ENCODE peak calls at places on chromosomes 5 and 9, in four cellular contexts. T is GM04504, E is iPS DF 6.9, I is left ventricle myocardium superior. S is an unnamed sample.

GRCh38 chr5:179730852-179731251 is 1.8 kb upstream of the MAML1 start:
- DNase-seq in T (no peak), E (no peak), I (no peak), S (no peak)

GRCh38 chr5:135890296-135890695 is 5.3 kb downstream of the IL9 start:
- DNase-seq in T (no peak), E (no peak), I (no peak), S (no peak)

GRCh38 chr5:164868761-164869160 is 1363.3 kb downstream of the MAT2B start:
- DNase-seq in T (no peak), E (no peak), I (no peak), S (no peak)

GRCh38 chr9:112111461-112111860 is 63.6 kb downstream of the SUSD1 start:
- DNase-seq in T (no peak), E (no peak), I (no peak), S (no peak)

GRCh38 chr5:91474201-91474600 is 91.1 kb upstream of the ARRDC3 start:
- DNase-seq in T (no peak), E (no peak), I (no peak), S (no peak)

GRCh38 chr5:14109041-14109747 is 33.9 kb upstream of the TRIO start:
- DNase-seq in T (peak; percentile 61), E (no peak), I (no peak), S (no peak)

GRCh38 chr5:103990064-103990463 is 427.5 kb upstream of the NUDT12 start:
- DNase-seq in T (no peak), E (no peak), I (no peak), S (no peak)

GRCh38 chr5:178201221-178201926 is 3.0 kb upstream of the HNRNPAB start:
- DNase-seq in T (no peak), E (no peak), I (no peak), S (no peak)

GRCh38 chr5:170642066-170642735 is 138.4 kb downstream of the KCNIP1 start:
- DNase-seq in T (no peak), E (no peak), I (no peak), S (no peak)

GRCh38 chr5:10352404-10353240 is 873 bp upstream of the MARCHF6 start:
- DNase-seq in T (no peak), E (no peak), I (no peak), S (no peak)

GRCh38 chr5:119515192-119515591 is 62.9 kb downstream of the HSD17B4 start:
- DNase-seq in T (no peak), E (no peak), I (no peak), S (no peak)

GRCh38 chr9:34403554-34404380 is 27.1 kb upstream of the MYORG start:
- DNase-seq in T (peak; percentile 34), E (peak; percentile 22), I (peak; percentile 67), S (no peak)

GRCh38 chr9:116101516-116101915 is 52.1 kb upstream of the PAPPA start:
- DNase-seq in T (no peak), E (no peak), I (no peak), S (peak; percentile 66)

GRCh38 chr5:107744418-107745330 is 73.9 kb upstream of the EFNA5 start:
- DNase-seq in T (peak; percentile 10), E (peak; percentile 20), I (no peak), S (no peak)

GRCh38 chr5:85602843-85603242 is 1014.9 kb upstream of the COX7C start:
- DNase-seq in T (no peak), E (no peak), I (no peak), S (no peak)

GRCh38 chr9:128637656-128638055 is 19.0 kb downstream of the DYNC2I2 start:
- DNase-seq in T (no peak), E (no peak), I (peak; percentile 20), S (no peak)

GRCh38 chr9:75601280-75601679 is 289.2 kb upstream of the PCSK5 start:
- DNase-seq in T (no peak), E (no peak), I (no peak), S (no peak)

GRCh38 chr5:73893813-73894212 is 267.8 kb downstream of the ARHGEF28 start:
- DNase-seq in T (no peak), E (no peak), I (no peak), S (no peak)

GRCh38 chr9:105706156-105706555 is 11.8 kb downstream of the TMEM38B start:
- DNase-seq in T (no peak), E (no peak), I (no peak), S (no peak)

GRCh38 chr5:57225553-57225952 is 51.7 kb downstream of the GPBP1 start:
- DNase-seq in T (no peak), E (no peak), I (no peak), S (no peak)

GRCh38 chr5:115962565-115963402 is 509 bp downstream of the LVRN start:
- DNase-seq in T (no peak), E (no peak), I (peak; percentile 61), S (no peak)

S was measured in BJ.